ENCODE peak calls at places on chromosomes 2 and 18, in four cellular contexts. H is NCI-H1105 treated with DMSO at 0.1 percent for 48 hours, Y is GM23248, Q is sigmoid colon. R is an unnamed sample.

GRCh38 chr18:79627750-79628294 is 51.8 kb upstream of the CTDP1 start:
- DNase-seq in H (no peak), Y (no peak), Q (peak), R (no peak)

GRCh38 chr18:21391074-21391673 is 149.1 kb downstream of the GREB1L start:
- DNase-seq in H (no peak), Y (peak), Q (no peak), R (peak)

GRCh38 chr2:179860255-179861026 is 971 bp downstream of the ZNF385B start:
- DNase-seq in H (no peak), Y (peak), Q (peak), R (no peak)

GRCh38 chr2:105385703-105386540 is 12.9 kb downstream of the FHL2 start:
- DNase-seq in H (no peak), Y (no peak), Q (no peak), R (no peak)

GRCh38 chr18:3624546-3624817 is 174.5 kb downstream of the TGIF1 start:
- DNase-seq in H (no peak), Y (no peak), Q (no peak), R (no peak)

GRCh38 chr2:37829202-37829601 is 95.9 kb upstream of the RMDN2 start:
- DNase-seq in H (no peak), Y (peak), Q (no peak), R (no peak)

GRCh38 chr18:79685971-79686370 is 6.4 kb downstream of the CTDP1 start:
- DNase-seq in H (no peak), Y (no peak), Q (no peak), R (no peak)

GRCh38 chr2:143946436-143947385 is 573.2 kb downstream of the ZEB2 start:
- DNase-seq in H (peak), Y (peak), Q (no peak), R (no peak)

GRCh38 chr2:45380131-45380836 is 230.8 kb downstream of the SRBD1 start:
- DNase-seq in H (no peak), Y (peak), Q (no peak), R (no peak)

GRCh38 chr18:40431071-40431998 is 1523.7 kb upstream of the PIK3C3 start:
- DNase-seq in H (peak), Y (no peak), Q (no peak), R (no peak)

GRCh38 chr18:70207181-70207580 is 1.7 kb upstream of the RTTN start:
- DNase-seq in H (no peak), Y (no peak), Q (no peak), R (no peak)

GRCh38 chr2:237451582-237452469 is 35.2 kb upstream of the MLPH start:
- DNase-seq in H (no peak), Y (no peak), Q (no peak), R (no peak)

GRCh38 chr2:8606226-8606625 is 75.6 kb upstream of the ID2 start:
- DNase-seq in H (no peak), Y (no peak), Q (no peak), R (no peak)

GRCh38 chr2:187050409-187050998 is 201.5 kb upstream of the ZSWIM2 start:
- DNase-seq in H (no peak), Y (no peak), Q (no peak), R (no peak)

GRCh38 chr2:151251012-151251411 is 10.7 kb downstream of the RBM43 start:
- DNase-seq in H (no peak), Y (peak), Q (no peak), R (no peak)

GRCh38 chr2:170098626-170099312 is 79.2 kb upstream of the MYO3B start:
- DNase-seq in H (no peak), Y (no peak), Q (no peak), R (no peak)

GRCh38 chr2:25341753-25342371 is at the start of gene DNMT3A:
- DNase-seq in H (peak), Y (peak), Q (peak), R (no peak)

GRCh38 chr2:127045792-127046501 is 61.0 kb downstream of the BIN1 start:
- DNase-seq in H (no peak), Y (peak), Q (peak), R (no peak)

GRCh38 chr2:3168230-3168891 is 209.3 kb downstream of the EIPR1 start:
- DNase-seq in H (no peak), Y (peak), Q (peak), R (peak)

GRCh38 chr2:161134547-161135518 is 25.4 kb upstream of the TANK start:
- DNase-seq in H (peak), Y (no peak), Q (no peak), R (peak)

GRCh38 chr18:72727776-72728175 is 140.0 kb downstream of the NETO1 start:
- DNase-seq in H (no peak), Y (no peak), Q (no peak), R (no peak)

GRCh38 chr2:86234573-86235131 is 35.4 kb downstream of the MRPL35 start:
- DNase-seq in H (no peak), Y (no peak), Q (peak), R (no peak)

GRCh38 chr18:6294119-6294784 is 120.5 kb downstream of the L3MBTL4 start:
- DNase-seq in H (no peak), Y (no peak), Q (no peak), R (no peak)

GRCh38 chr2:118222643-118223486 is 134.6 kb downstream of the INSIG2 start:
- DNase-seq in H (no peak), Y (peak), Q (no peak), R (no peak)

GRCh38 chr2:74333175-74333574 is 10.0 kb downstream of the SLC4A5 start:
- DNase-seq in H (peak), Y (peak), Q (no peak), R (no peak)

GRCh38 chr2:190836767-190837166 is 43.9 kb upstream of the GLS start:
- DNase-seq in H (no peak), Y (no peak), Q (no peak), R (no peak)

GRCh38 chr2:101357386-101357785 is 29.9 kb downstream of the CREG2 start:
- DNase-seq in H (no peak), Y (peak), Q (no peak), R (no peak)

GRCh38 chr2:233441161-233442027 is 87.1 kb downstream of the DGKD start:
- DNase-seq in H (no peak), Y (no peak), Q (peak), R (no peak)

GRCh38 chr2:78009289-78009688 is 487.1 kb upstream of the LRRTM4 start:
- DNase-seq in H (no peak), Y (no peak), Q (no peak), R (no peak)

GRCh38 chr2:223037433-223037800 is 14.6 kb upstream of the KCNE4 start:
- DNase-seq in H (no peak), Y (no peak), Q (no peak), R (no peak)

GRCh38 chr2:179861027-179861776 is at the start of gene ZNF385B:
- DNase-seq in H (peak), Y (peak), Q (peak), R (no peak)

GRCh38 chr2:53130441-53130943 is 637.1 kb upstream of the CHAC2 start:
- DNase-seq in H (no peak), Y (peak), Q (no peak), R (no peak)

GRCh38 chr2:27118525-27119329 is at the start of gene CGREF1:
- DNase-seq in H (peak), Y (peak), Q (no peak), R (no peak)

GRCh38 chr2:185823773-185824172 is 85.2 kb downstream of the FSIP2 start:
- DNase-seq in H (no peak), Y (no peak), Q (no peak), R (no peak)

GRCh38 chr2:1900736-1901135 is 156.4 kb upstream of the PXDN start:
- DNase-seq in H (no peak), Y (no peak), Q (no peak), R (no peak)

GRCh38 chr2:55916473-55917049 is 7.0 kb downstream of the EFEMP1 start:
- DNase-seq in H (no peak), Y (peak), Q (no peak), R (no peak)

GRCh38 chr2:134206573-134206972 is 47.3 kb upstream of the MGAT5 start:
- DNase-seq in H (no peak), Y (peak), Q (no peak), R (no peak)

R was measured in RWPE2.